ENCODE peak calls at places on chromosomes 13 and 19, in six cellular contexts. B, M, X, Z, Q and I are unnamed samples.

GRCh38 chr19:2726904-2727639 is 5.9 kb upstream of the DIRAS1 start:
- DNase-seq in Z (no peak), X (no peak), B (no peak), M (no peak), Q (no peak), I (no peak)

GRCh38 chr19:50697414-50698124 is 22.0 kb downstream of the SHANK1 start:
- DNase-seq in B (no peak), Q (no peak), X (no peak), M (no peak), Z (no peak), I (no peak)

GRCh38 chr19:45094158-45094557 is 1.2 kb downstream of the PPP1R37 start:
- DNase-seq in Q (no peak), B (no peak), M (no peak), X (no peak), Z (no peak), I (no peak)

GRCh38 chr19:49857061-49857833 is 6.3 kb downstream of the PTOV1 start:
- DNase-seq in Z (no peak), X (no peak), B (no peak), M (peak), Q (no peak), I (no peak)

GRCh38 chr13:59263531-59263930 is 900.2 kb downstream of the DIAPH3 start:
- DNase-seq in B (no peak), M (no peak), X (no peak), Z (no peak), Q (no peak), I (no peak)

GRCh38 chr19:31214086-31214485 is 135.2 kb downstream of the TSHZ3 start:
- DNase-seq in M (peak), Z (peak), Q (peak), B (peak), X (peak), I (peak)

GRCh38 chr13:66503890-66504289 is 726.2 kb downstream of the PCDH9 start:
- DNase-seq in M (no peak), Z (no peak), Q (no peak), B (no peak), X (no peak), I (no peak)

GRCh38 chr19:47369923-47370625 is 21.0 kb downstream of the DHX34 start:
- DNase-seq in B (no peak), Z (no peak), X (no peak), M (peak), Q (no peak), I (no peak)

GRCh38 chr13:26964278-26965057 is 203.9 kb upstream of the GPR12 start:
- DNase-seq in B (no peak), Q (no peak), M (no peak), X (no peak), Z (no peak), I (peak)

GRCh38 chr13:58876473-58876872 is 1244.9 kb downstream of the PCDH17 start:
- DNase-seq in Z (no peak), Q (no peak), X (no peak), M (no peak), B (no peak), I (no peak)

GRCh38 chr13:42715909-42716308 is 65.5 kb upstream of the FAM216B start:
- DNase-seq in B (no peak), Z (no peak), Q (no peak), M (no peak), X (peak), I (no peak)

GRCh38 chr19:2856457-2857055 is 10.6 kb upstream of the ZNF556 start:
- DNase-seq in Z (no peak), X (no peak), M (no peak), B (no peak), Q (no peak), I (no peak)

GRCh38 chr13:95533545-95534135 is 18.9 kb upstream of the CLDN10 start:
- DNase-seq in B (no peak), Z (no peak), Q (no peak), X (no peak), M (no peak), I (no peak)

GRCh38 chr19:57803594-57804325 is 11.0 kb downstream of the ZNF552 start:
- DNase-seq in X (no peak), M (no peak), Q (peak), Z (no peak), B (no peak), I (no peak)

GRCh38 chr19:11125994-11126685 is 29.4 kb downstream of the SPC24 start:
- DNase-seq in B (peak), X (peak), Q (peak), M (peak), Z (peak), I (peak)

GRCh38 chr19:13037161-13037560 is 41.9 kb downstream of the NFIX start:
- DNase-seq in B (no peak), Q (peak), M (no peak), X (no peak), Z (peak), I (no peak)

GRCh38 chr19:32387701-32388392 is 17.7 kb upstream of the DPY19L3 start:
- DNase-seq in B (no peak), Z (peak), M (no peak), X (no peak), Q (no peak), I (no peak)

GRCh38 chr13:108985166-108985565 is 355.8 kb downstream of the MYO16 start:
- DNase-seq in M (no peak), Q (no peak), B (no peak), X (no peak), Z (no peak), I (no peak)

GRCh38 chr19:33681081-33681680 is 59.4 kb downstream of the CHST8 start:
- DNase-seq in B (no peak), Q (no peak), Z (no peak), M (no peak), X (no peak), I (no peak)

GRCh38 chr13:112575680-112576079 is 12.3 kb downstream of the TUBGCP3 start:
- DNase-seq in Q (no peak), X (no peak), M (no peak), B (no peak), Z (no peak), I (no peak)

GRCh38 chr13:43567608-43568007 is 219.2 kb downstream of the ENOX1 start:
- DNase-seq in M (no peak), X (no peak), B (no peak), Q (peak), Z (no peak), I (no peak)

GRCh38 chr19:18377026-18377425 is 8.9 kb upstream of the GDF15 start:
- DNase-seq in Q (no peak), Z (no peak), X (no peak), B (no peak), M (no peak), I (no peak)

GRCh38 chr19:12913011-12913561 is 6.0 kb downstream of the SYCE2 start:
- DNase-seq in B (peak), M (peak), X (peak), Q (no peak), Z (peak), I (peak)

GRCh38 chr19:17324357-17325114 is 10.1 kb downstream of the ANO8 start:
- DNase-seq in Z (no peak), M (no peak), X (no peak), B (no peak), Q (no peak), I (no peak)

GRCh38 chr13:67045357-67045756 is 184.8 kb downstream of the PCDH9 start:
- DNase-seq in X (no peak), B (no peak), Q (no peak), M (no peak), Z (no peak), I (no peak)

GRCh38 chr19:4444765-4445741 is 12.5 kb downstream of the UBXN6 start:
- DNase-seq in M (no peak), X (no peak), B (no peak), Z (no peak), Q (no peak), I (no peak)

GRCh38 chr19:14476663-14477401 is 1.7 kb upstream of the PTGER1 start:
- DNase-seq in Z (no peak), Q (peak), M (peak), B (peak), X (no peak), I (no peak)

GRCh38 chr13:34265016-34265692 is 447.2 kb downstream of the RFC3 start:
- DNase-seq in B (no peak), Q (peak), X (no peak), Z (no peak), M (no peak), I (no peak)

GRCh38 chr13:98202026-98202425 is 25.0 kb upstream of the RNF113B start:
- DNase-seq in Q (no peak), M (no peak), Z (no peak), B (no peak), X (no peak), I (no peak)

GRCh38 chr19:44677019-44677809 is 5.9 kb downstream of the CEACAM19 start:
- DNase-seq in Q (peak), M (no peak), Z (no peak), X (no peak), B (no peak), I (no peak)

GRCh38 chr13:47004022-47004421 is 107.2 kb upstream of the HTR2A start:
- DNase-seq in Q (no peak), X (no peak), M (no peak), Z (no peak), B (no peak), I (no peak)

GRCh38 chr19:19643158-19644053 is at the start of gene GMIP:
- DNase-seq in Q (peak), Z (peak), B (peak), X (peak), M (peak), I (peak)

GRCh38 chr13:99434258-99434788 is 66.9 kb upstream of the TM9SF2 start:
- DNase-seq in M (no peak), Z (no peak), X (no peak), Q (no peak), B (no peak), I (no peak)

DNA sequence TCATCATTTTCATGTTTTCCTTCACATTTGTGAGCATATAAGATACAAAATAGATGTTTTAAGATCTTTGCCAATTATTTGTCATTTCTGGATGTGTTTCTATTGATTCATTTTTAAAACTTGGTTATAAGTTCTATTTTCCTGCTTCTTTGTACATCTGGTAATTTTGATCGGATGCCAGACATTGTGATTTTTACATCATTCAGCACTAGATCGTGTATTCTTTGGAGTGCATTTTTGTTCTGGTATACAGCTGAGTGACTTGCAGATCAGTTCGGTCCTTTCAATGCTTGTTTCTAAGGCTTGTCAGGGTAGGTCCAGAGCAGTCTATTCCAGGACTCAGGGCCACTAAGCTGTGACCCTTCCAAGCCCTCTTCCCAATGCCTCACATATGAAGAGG is 198.2 kb downstream of the KLF12 start:
- DNase-seq in Q (no peak), B (no peak), Z (no peak), X (no peak), M (no peak), I (no peak)
- H3K27ac ChIP-seq in Q (no peak), B (no peak), Z (no peak), X (no peak), M (no peak), I (no peak)

GRCh38 chr13:101624981-101625380 is 172.5 kb downstream of the ITGBL1 start:
- DNase-seq in X (no peak), Q (no peak), B (no peak), M (no peak), Z (no peak), I (no peak)
- H3K27ac ChIP-seq in X (peak), Q (no peak), B (no peak), M (peak), Z (peak), I (no peak)

GRCh38 chr13:39037410-39037879 is 444 bp downstream of the PROSER1 start:
- DNase-seq in M (no peak), B (no peak), X (no peak), Q (peak), Z (no peak), I (no peak)

GRCh38 chr13:39038569-39038898 is 278 bp downstream of the NHLRC3 start:
- DNase-seq in M (peak), Z (no peak), X (no peak), B (no peak), Q (no peak), I (no peak)

GRCh38 chr13:39040206-39040605 is 1.9 kb downstream of the NHLRC3 start:
- DNase-seq in X (no peak), B (no peak), M (no peak), Z (no peak), Q (no peak), I (no peak)

GRCh38 chr13:39037880-39038568 is at the start of the genes NHLRC3 and PROSER1:
- DNase-seq in B (peak), M (peak), Q (peak), X (peak), Z (peak), I (peak)

DNA sequence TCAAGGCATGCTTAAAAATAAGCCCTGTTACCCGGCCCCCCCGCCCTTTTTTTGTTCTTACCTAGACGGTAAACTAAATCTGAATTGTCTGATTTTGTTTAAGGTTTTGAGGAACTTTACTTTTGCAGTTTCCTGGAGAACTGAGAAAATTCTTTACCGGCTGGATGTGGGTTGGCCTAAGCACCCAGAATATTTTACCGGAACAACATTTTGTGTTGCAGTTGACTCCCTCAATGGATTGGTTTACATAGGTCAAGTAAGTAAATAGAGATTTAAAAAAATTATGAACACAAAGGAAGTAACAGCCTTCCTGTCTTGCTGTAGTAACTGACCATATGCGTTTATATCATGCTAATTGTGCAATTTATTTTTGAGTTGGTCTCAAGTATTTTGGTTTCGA is 777 bp downstream of the NHLRC3 start:
- DNase-seq in B (no peak), M (no peak), Q (no peak), X (no peak), Z (no peak), I (no peak)
- H3K27ac ChIP-seq in B (peak), M (peak), Q (peak), X (peak), Z (peak), I (no peak)

DNA sequence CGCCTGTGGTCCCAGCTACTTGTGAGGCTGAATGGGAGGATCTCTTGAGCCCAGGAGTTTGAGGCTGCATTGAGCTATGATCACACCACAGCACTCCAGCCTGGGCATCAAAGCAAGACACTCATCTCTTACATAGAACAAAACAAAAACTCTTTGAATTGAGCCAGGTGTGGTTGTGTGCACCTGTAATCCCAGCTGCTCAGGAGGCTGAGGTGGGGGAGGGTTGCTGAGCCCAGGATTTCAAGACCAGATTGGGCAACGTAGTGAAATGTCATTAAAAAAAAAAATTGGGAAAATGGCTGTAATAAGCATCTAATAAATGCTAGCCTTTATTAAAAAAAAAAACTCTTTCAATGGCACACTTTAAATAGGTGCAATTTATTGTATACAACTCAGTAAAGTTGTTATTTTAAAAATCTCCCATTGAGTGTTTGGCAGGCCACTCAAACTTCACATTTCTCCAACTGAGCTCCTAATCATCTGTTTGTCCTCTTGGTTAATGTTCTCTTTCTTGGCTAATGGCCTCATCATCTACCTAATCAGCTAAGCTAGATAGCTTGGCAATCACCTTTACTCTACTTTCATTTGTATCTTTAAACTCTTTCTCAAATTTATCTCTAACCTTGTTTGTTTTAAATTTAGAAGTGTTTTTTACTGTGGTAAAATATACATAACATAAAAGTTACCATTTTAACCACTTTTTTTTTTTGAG is 28.1 kb upstream of the HMGB1 start:
- DNase-seq in X (no peak), M (no peak), Q (no peak), B (no peak), Z (no peak), I (no peak)
- H3K27ac ChIP-seq in X (no peak), M (no peak), Q (no peak), B (no peak), Z (no peak), I (no peak)

DNA sequence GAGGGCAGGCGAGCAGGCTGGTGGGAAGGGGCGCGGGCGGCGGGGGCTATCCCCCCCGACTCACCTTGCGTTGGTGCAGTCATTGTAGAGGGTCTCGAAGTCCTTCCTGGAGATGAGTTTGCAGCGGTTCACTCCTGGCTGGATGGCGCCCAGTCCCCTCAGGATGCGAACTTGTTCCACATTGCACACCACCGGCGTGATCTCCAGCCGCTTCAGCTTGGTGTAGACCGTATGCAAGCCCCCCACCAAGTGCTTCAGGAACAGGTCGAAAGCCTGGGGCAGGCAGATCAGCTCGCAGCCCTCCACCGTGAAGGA is 1.2 kb downstream of the DACH1 start:
- DNase-seq in Z (no peak), M (no peak), Q (no peak), B (no peak), X (peak), I (no peak)
- H3K27ac ChIP-seq in Z (no peak), M (peak), Q (no peak), B (peak), X (peak), I (peak)

DNA sequence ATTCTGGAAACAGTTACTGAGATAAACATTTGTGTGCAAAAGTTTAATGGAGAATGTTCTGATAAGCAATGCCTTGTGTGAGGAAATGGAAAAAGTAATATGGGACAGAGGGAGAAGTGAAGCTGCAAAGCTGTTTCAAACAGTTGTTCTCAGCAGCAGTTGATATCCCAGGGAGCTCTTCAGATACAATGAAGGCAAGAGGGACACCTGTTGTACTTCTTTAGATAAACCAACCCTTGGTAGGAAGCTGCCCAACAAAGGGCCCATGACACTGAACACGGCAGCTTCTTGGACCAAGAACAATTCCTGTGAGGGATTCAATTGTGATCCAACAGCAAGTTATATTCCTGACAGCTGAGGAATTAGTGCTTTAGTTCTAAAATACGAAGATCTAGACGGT is 894.3 kb upstream of the PCDH20 start:
- DNase-seq in Q (no peak), B (no peak), M (no peak), X (no peak), Z (no peak), I (no peak)
- H3K27ac ChIP-seq in Q (no peak), B (no peak), M (no peak), X (no peak), Z (no peak), I (no peak)